ENCODE peak calls at places on chromosomes 2 and 18, in eight cellular contexts. One of them, this sample, is unnamed.

GRCh38 chr2:219003979-219004378 is 10.8 kb upstream of the CRYBA2 start:
- DNase-seq in caudate nucleus: no peak
- DNase-seq in IMR-90: no peak
- DNase-seq in small intestine: no peak
- DNase-seq in PC-3: no peak
- DNase-seq in right cardiac atrium: no peak
- DNase-seq in SK-N-SH: no peak
- DNase-seq in A549: no peak
- DNase-seq in this sample: no peak

GRCh38 chr2:65387017-65387416 is 45.4 kb downstream of the SPRED2 start:
- DNase-seq in caudate nucleus: no peak
- DNase-seq in IMR-90: no peak
- DNase-seq in small intestine: no peak
- DNase-seq in PC-3: no peak
- DNase-seq in right cardiac atrium: no peak
- DNase-seq in SK-N-SH: no peak
- DNase-seq in A549: no peak
- DNase-seq in this sample: no peak

GRCh38 chr2:237156131-237156856 is 70.6 kb downstream of the COPS8 start:
- DNase-seq in caudate nucleus: no peak
- DNase-seq in IMR-90: peak; percentile 93
- DNase-seq in small intestine: no peak
- DNase-seq in PC-3: no peak
- DNase-seq in right cardiac atrium: peak; percentile 78
- DNase-seq in SK-N-SH: peak; percentile 37
- DNase-seq in A549: no peak
- DNase-seq in this sample: no peak

GRCh38 chr2:172970660-172971059 is 105.0 kb upstream of the MAP3K20 start:
- DNase-seq in caudate nucleus: no peak
- DNase-seq in IMR-90: no peak
- DNase-seq in small intestine: no peak
- DNase-seq in PC-3: no peak
- DNase-seq in right cardiac atrium: no peak
- DNase-seq in SK-N-SH: no peak
- DNase-seq in A549: no peak
- DNase-seq in this sample: no peak

GRCh38 chr2:152335851-152336102 is 803 bp downstream of the FMNL2 start:
- DNase-seq in caudate nucleus: no peak
- DNase-seq in IMR-90: no peak
- DNase-seq in small intestine: no peak
- DNase-seq in PC-3: no peak
- DNase-seq in right cardiac atrium: peak; percentile 40
- DNase-seq in SK-N-SH: peak; percentile 77
- DNase-seq in A549: peak; percentile 24
- DNase-seq in this sample: no peak

GRCh38 chr2:68747413-68747812 is 12.8 kb downstream of the ARHGAP25 start:
- DNase-seq in caudate nucleus: no peak
- DNase-seq in IMR-90: no peak
- DNase-seq in small intestine: no peak
- DNase-seq in PC-3: no peak
- DNase-seq in right cardiac atrium: no peak
- DNase-seq in SK-N-SH: no peak
- DNase-seq in A549: no peak
- DNase-seq in this sample: no peak

GRCh38 chr2:71001592-71002570 is 7.2 kb upstream of the TEX261 start:
- DNase-seq in caudate nucleus: no peak
- DNase-seq in IMR-90: no peak
- DNase-seq in small intestine: peak; percentile 77
- DNase-seq in PC-3: no peak
- DNase-seq in right cardiac atrium: no peak
- DNase-seq in SK-N-SH: peak; percentile 32
- DNase-seq in A549: no peak
- DNase-seq in this sample: no peak

GRCh38 chr2:83055338-83056010 is 1403.6 kb downstream of the SUCLG1 start:
- DNase-seq in caudate nucleus: no peak
- DNase-seq in IMR-90: peak; percentile 86
- DNase-seq in small intestine: no peak
- DNase-seq in PC-3: peak; percentile 69
- DNase-seq in right cardiac atrium: no peak
- DNase-seq in SK-N-SH: no peak
- DNase-seq in A549: no peak
- DNase-seq in this sample: peak; percentile 43

GRCh38 chr18:6719098-6719913 is 10.2 kb upstream of the ARHGAP28 start:
- DNase-seq in caudate nucleus: no peak
- DNase-seq in IMR-90: no peak
- DNase-seq in small intestine: no peak
- DNase-seq in PC-3: peak; percentile 94
- DNase-seq in right cardiac atrium: no peak
- DNase-seq in SK-N-SH: no peak
- DNase-seq in A549: no peak
- DNase-seq in this sample: no peak

GRCh38 chr2:160736629-160737028 is 243.0 kb upstream of the RBMS1 start:
- DNase-seq in caudate nucleus: no peak
- DNase-seq in IMR-90: peak; percentile 66
- DNase-seq in small intestine: no peak
- DNase-seq in PC-3: peak; percentile 78
- DNase-seq in right cardiac atrium: no peak
- DNase-seq in SK-N-SH: no peak
- DNase-seq in A549: peak; percentile 53
- DNase-seq in this sample: no peak

GRCh38 chr2:135299656-135300244 is 231.3 kb downstream of the ZRANB3 start:
- DNase-seq in caudate nucleus: no peak
- DNase-seq in IMR-90: peak; percentile 38
- DNase-seq in small intestine: no peak
- DNase-seq in PC-3: peak; percentile 33
- DNase-seq in right cardiac atrium: no peak
- DNase-seq in SK-N-SH: no peak
- DNase-seq in A549: no peak
- DNase-seq in this sample: no peak

GRCh38 chr2:128275498-128276045 is 43.1 kb downstream of the HS6ST1 start:
- DNase-seq in caudate nucleus: no peak
- DNase-seq in IMR-90: no peak
- DNase-seq in small intestine: no peak
- DNase-seq in PC-3: no peak
- DNase-seq in right cardiac atrium: peak; percentile 1
- DNase-seq in SK-N-SH: no peak
- DNase-seq in A549: no peak
- DNase-seq in this sample: no peak

GRCh38 chr2:7377861-7378569 is 460.8 kb downstream of the RNF144A start:
- DNase-seq in caudate nucleus: no peak
- DNase-seq in IMR-90: no peak
- DNase-seq in small intestine: no peak
- DNase-seq in PC-3: peak; percentile 71
- DNase-seq in right cardiac atrium: peak; percentile 33
- DNase-seq in SK-N-SH: peak; percentile 88
- DNase-seq in A549: no peak
- DNase-seq in this sample: peak; percentile 10

GRCh38 chr2:234454433-234454832 is 42.4 kb downstream of the ARL4C start:
- DNase-seq in caudate nucleus: no peak
- DNase-seq in IMR-90: no peak
- DNase-seq in small intestine: peak; percentile 25
- DNase-seq in PC-3: no peak
- DNase-seq in right cardiac atrium: no peak
- DNase-seq in SK-N-SH: no peak
- DNase-seq in A549: no peak
- DNase-seq in this sample: no peak

GRCh38 chr2:157364257-157364974 is 38.8 kb upstream of the ERMN start:
- DNase-seq in caudate nucleus: no peak
- DNase-seq in IMR-90: no peak
- DNase-seq in small intestine: peak; percentile 35
- DNase-seq in PC-3: no peak
- DNase-seq in right cardiac atrium: no peak
- DNase-seq in SK-N-SH: no peak
- DNase-seq in A549: no peak
- DNase-seq in this sample: no peak

GRCh38 chr2:187299122-187299906 is 148.7 kb downstream of the CALCRL start:
- DNase-seq in caudate nucleus: no peak
- DNase-seq in IMR-90: no peak
- DNase-seq in small intestine: no peak
- DNase-seq in PC-3: peak; percentile 27
- DNase-seq in right cardiac atrium: no peak
- DNase-seq in SK-N-SH: peak; percentile 12
- DNase-seq in A549: peak; percentile 5
- DNase-seq in this sample: no peak

GRCh38 chr2:9207641-9208301 is 1.2 kb downstream of the ASAP2 start:
- DNase-seq in caudate nucleus: no peak
- DNase-seq in IMR-90: no peak
- DNase-seq in small intestine: peak; percentile 73
- DNase-seq in PC-3: peak; percentile 53
- DNase-seq in right cardiac atrium: no peak
- DNase-seq in SK-N-SH: peak; percentile 84
- DNase-seq in A549: peak; percentile 50
- DNase-seq in this sample: no peak

GRCh38 chr2:220269421-220269820 is 642.0 kb downstream of the SLC4A3 start:
- DNase-seq in caudate nucleus: no peak
- DNase-seq in IMR-90: no peak
- DNase-seq in small intestine: no peak
- DNase-seq in PC-3: no peak
- DNase-seq in right cardiac atrium: no peak
- DNase-seq in SK-N-SH: no peak
- DNase-seq in A549: no peak
- DNase-seq in this sample: no peak

GRCh38 chr2:96906719-96907404 is 37.0 kb upstream of the SEMA4C start:
- DNase-seq in caudate nucleus: no peak
- DNase-seq in IMR-90: no peak
- DNase-seq in small intestine: no peak
- DNase-seq in PC-3: no peak
- DNase-seq in right cardiac atrium: peak; percentile 70
- DNase-seq in SK-N-SH: peak; percentile 71
- DNase-seq in A549: no peak
- DNase-seq in this sample: no peak
- H3K27ac ChIP-seq in caudate nucleus: peak overlapping the region; percentile 90
- H3K27ac ChIP-seq in IMR-90: no peak overlapping the region
- H3K27ac ChIP-seq in small intestine: peak overlapping the region; percentile 5
- H3K27ac ChIP-seq in PC-3: no peak overlapping the region
- H3K27ac ChIP-seq in right cardiac atrium: peak overlapping the region; percentile 80
- H3K27ac ChIP-seq in SK-N-SH: peak overlapping the region; percentile 56
- H3K27ac ChIP-seq in A549: no peak overlapping the region
- H3K27ac ChIP-seq in this sample: no peak overlapping the region

GRCh38 chr2:163347982-163348842 is 387.6 kb downstream of the FIGN start:
- DNase-seq in caudate nucleus: peak; percentile 46
- DNase-seq in IMR-90: peak; percentile 87
- DNase-seq in small intestine: peak; percentile 57
- DNase-seq in PC-3: peak; percentile 75
- DNase-seq in right cardiac atrium: peak; percentile 78
- DNase-seq in SK-N-SH: no peak
- DNase-seq in A549: peak; percentile 92
- DNase-seq in this sample: peak; percentile 10
- H3K27ac ChIP-seq in caudate nucleus: peak overlapping the region; percentile 50
- H3K27ac ChIP-seq in IMR-90: peak overlapping the region; percentile 81
- H3K27ac ChIP-seq in small intestine: peak overlapping the region; percentile 30
- H3K27ac ChIP-seq in PC-3: peak overlapping the region; percentile 11
- H3K27ac ChIP-seq in right cardiac atrium: peak overlapping the region; percentile 94
- H3K27ac ChIP-seq in SK-N-SH: no peak overlapping the region
- H3K27ac ChIP-seq in A549: peak overlapping the region; percentile 95
- H3K27ac ChIP-seq in this sample: peak overlapping the region; percentile 39

GRCh38 chr2:200616656-200617055 is 30.8 kb downstream of the AOX1 start:
- DNase-seq in caudate nucleus: no peak
- DNase-seq in IMR-90: peak; percentile 50
- DNase-seq in small intestine: peak; percentile 5
- DNase-seq in PC-3: no peak
- DNase-seq in right cardiac atrium: no peak
- DNase-seq in SK-N-SH: no peak
- DNase-seq in A549: no peak
- DNase-seq in this sample: no peak
- H3K27ac ChIP-seq in caudate nucleus: no peak overlapping the region
- H3K27ac ChIP-seq in IMR-90: no peak overlapping the region
- H3K27ac ChIP-seq in small intestine: no peak overlapping the region
- H3K27ac ChIP-seq in PC-3: no peak overlapping the region
- H3K27ac ChIP-seq in right cardiac atrium: no peak overlapping the region
- H3K27ac ChIP-seq in SK-N-SH: no peak overlapping the region
- H3K27ac ChIP-seq in A549: peak overlapping the region; percentile 79
- H3K27ac ChIP-seq in this sample: no peak overlapping the region

GRCh38 chr2:43032894-43033270 is 193.5 kb downstream of the ZFP36L2 start:
- DNase-seq in caudate nucleus: no peak
- DNase-seq in IMR-90: no peak
- DNase-seq in small intestine: no peak
- DNase-seq in PC-3: no peak
- DNase-seq in right cardiac atrium: no peak
- DNase-seq in SK-N-SH: no peak
- DNase-seq in A549: no peak
- DNase-seq in this sample: no peak
- H3K27ac ChIP-seq in caudate nucleus: peak overlapping the region; percentile 26
- H3K27ac ChIP-seq in IMR-90: no peak overlapping the region
- H3K27ac ChIP-seq in small intestine: no peak overlapping the region
- H3K27ac ChIP-seq in PC-3: peak overlapping the region; percentile 75
- H3K27ac ChIP-seq in right cardiac atrium: peak overlapping the region; percentile 80
- H3K27ac ChIP-seq in SK-N-SH: no peak overlapping the region
- H3K27ac ChIP-seq in A549: peak overlapping the region; percentile 55
- H3K27ac ChIP-seq in this sample: peak overlapping the region; percentile 61

DNA sequence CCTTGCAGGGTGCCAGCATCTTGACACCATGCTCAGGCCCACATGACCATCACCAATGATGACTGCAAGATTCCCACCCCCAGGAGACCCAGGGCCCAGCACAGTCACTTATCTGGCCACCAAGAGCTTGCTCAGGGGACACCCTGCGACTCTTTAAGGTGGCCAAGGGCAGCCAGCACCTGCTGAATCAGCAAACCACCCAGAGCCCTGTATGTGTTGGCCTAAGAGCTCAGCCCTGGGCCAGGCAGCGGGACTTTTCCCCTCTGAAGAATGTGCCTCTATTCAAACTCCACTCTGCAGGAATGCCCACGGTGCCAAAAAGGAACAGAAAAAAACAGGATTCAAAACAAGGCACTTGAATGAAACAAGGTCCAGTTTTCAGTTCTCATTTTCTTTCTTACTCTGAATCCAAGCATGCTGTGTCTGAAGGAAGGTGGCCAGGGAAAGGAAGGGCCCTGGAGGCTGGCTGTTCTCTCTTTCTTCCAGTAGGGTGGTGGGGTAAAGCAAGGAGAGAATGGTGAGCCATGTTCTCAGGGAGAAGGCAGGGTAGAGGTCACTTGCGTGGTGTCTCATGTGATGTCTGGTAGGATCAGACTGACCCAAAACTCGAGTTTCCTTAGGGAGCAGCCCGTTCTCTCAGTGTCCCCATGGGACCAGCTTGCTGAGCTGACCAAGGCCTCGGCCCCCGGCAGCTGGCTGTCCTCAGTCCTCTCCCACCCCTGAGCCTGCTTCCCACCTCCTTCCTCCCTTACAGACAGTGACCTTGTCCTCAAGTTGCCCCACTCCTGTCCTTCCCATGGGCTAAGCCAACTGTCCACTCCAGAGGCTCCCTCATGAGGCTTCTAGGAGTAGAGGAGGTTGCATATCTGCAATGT is 150.0 kb downstream of the RNF152 start:
- DNase-seq in caudate nucleus: no peak
- DNase-seq in IMR-90: no peak
- DNase-seq in small intestine: no peak
- DNase-seq in PC-3: no peak
- DNase-seq in right cardiac atrium: peak; percentile 71
- DNase-seq in SK-N-SH: no peak
- DNase-seq in A549: no peak
- DNase-seq in this sample: no peak
- H3K27ac ChIP-seq in caudate nucleus: peak overlapping the region; percentile 77
- H3K27ac ChIP-seq in IMR-90: no peak overlapping the region
- H3K27ac ChIP-seq in small intestine: no peak overlapping the region
- H3K27ac ChIP-seq in PC-3: no peak overlapping the region
- H3K27ac ChIP-seq in right cardiac atrium: peak overlapping the region; percentile 73
- H3K27ac ChIP-seq in SK-N-SH: no peak overlapping the region
- H3K27ac ChIP-seq in A549: no peak overlapping the region
- H3K27ac ChIP-seq in this sample: no peak overlapping the region

DNA sequence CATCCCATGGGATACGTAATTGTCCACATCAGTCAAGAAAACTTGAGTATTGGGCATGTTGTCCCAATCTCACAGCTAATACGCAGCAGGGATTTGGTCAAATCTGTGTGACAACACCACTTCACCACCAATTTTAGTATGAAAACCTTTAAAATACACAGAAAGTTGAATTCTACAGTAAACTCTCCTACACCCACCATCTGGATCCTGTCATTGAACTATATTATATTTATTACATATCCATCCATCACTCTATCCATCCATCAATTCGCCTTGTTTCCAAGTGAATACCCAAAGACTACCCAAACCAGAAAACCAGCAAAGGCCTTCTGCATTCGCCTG is 846 bp upstream of the FKBP7 start:
- DNase-seq in caudate nucleus: no peak
- DNase-seq in IMR-90: no peak
- DNase-seq in small intestine: peak; percentile 2
- DNase-seq in PC-3: no peak
- DNase-seq in right cardiac atrium: no peak
- DNase-seq in SK-N-SH: no peak
- DNase-seq in A549: no peak
- DNase-seq in this sample: no peak
- H3K27ac ChIP-seq in caudate nucleus: peak overlapping the region; percentile 99
- H3K27ac ChIP-seq in IMR-90: peak overlapping the region; percentile 91
- H3K27ac ChIP-seq in small intestine: peak overlapping the region; percentile 56
- H3K27ac ChIP-seq in PC-3: no peak overlapping the region
- H3K27ac ChIP-seq in right cardiac atrium: peak overlapping the region; percentile 99
- H3K27ac ChIP-seq in SK-N-SH: peak overlapping the region; percentile 82
- H3K27ac ChIP-seq in A549: peak overlapping the region; percentile 92
- H3K27ac ChIP-seq in this sample: peak overlapping the region; percentile 49

This sample was measured in epithelial cell of prostate.